ENCODE peak calls at places on chromosome 17, in four cellular contexts. N, X, D and V are unnamed samples.

GRCh38 chr17:46865100-46865499 is 13.7 kb downstream of the WNT9B start:
- DNase-seq in X (no peak), D (no peak), N (no peak), V (no peak)

GRCh38 chr17:36950027-36950426 is 1.3 kb downstream of the AATF start:
- DNase-seq in N (no peak), X (no peak), D (no peak), V (no peak)

GRCh38 chr17:40022961-40023541 is 7.8 kb downstream of the CSF3 start:
- DNase-seq in D (no peak), X (peak; percentile 61), N (peak; percentile 75), V (peak; percentile 82)

GRCh38 chr17:37848690-37849616 is 75.3 kb upstream of the TBC1D3K start:
- DNase-seq in D (no peak), X (no peak), N (peak; percentile 65), V (no peak)

GRCh38 chr17:29718446-29719039 is 95.8 kb upstream of the CORO6 start:
- DNase-seq in N (no peak), X (no peak), D (no peak), V (no peak)

GRCh38 chr17:13393841-13394710 is 207.7 kb downstream of the HS3ST3A1 start:
- DNase-seq in X (no peak), N (peak; percentile 20), D (no peak), V (no peak)

GRCh38 chr17:8002646-8003593 is 505 bp downstream of the GUCY2D start:
- DNase-seq in N (no peak), X (no peak), D (no peak), V (peak; percentile 66)

GRCh38 chr17:10838682-10839081 is 795 bp upstream of the PIRT start:
- DNase-seq in X (no peak), N (no peak), D (no peak), V (no peak)

DNA sequence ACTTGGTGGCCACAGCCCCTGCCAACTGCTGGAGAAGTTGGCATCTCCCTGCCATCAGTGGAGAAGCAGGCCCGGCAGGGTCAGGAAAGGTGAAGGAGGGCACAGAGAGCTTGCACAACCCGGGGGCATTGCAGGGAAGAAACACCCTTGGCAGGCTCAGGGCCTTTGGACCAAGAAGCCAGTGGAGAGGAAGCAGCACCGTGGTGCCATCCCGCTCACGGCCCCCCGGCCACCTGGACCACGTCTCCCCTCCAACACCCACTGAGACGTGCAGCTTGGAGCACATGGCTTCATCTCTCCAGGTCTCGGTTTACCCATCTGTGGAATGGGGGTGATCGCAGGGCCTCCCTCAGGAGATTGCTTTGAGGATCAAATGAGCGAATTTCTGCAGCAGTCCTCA is 158.1 kb downstream of the RBFOX3 start:
- DNase-seq in N (no peak), X (no peak), D (no peak), V (no peak)
- H3K4me3 ChIP-seq in N (no peak overlapping the region), X (no peak overlapping the region), D (no peak overlapping the region), V (no peak overlapping the region)

GRCh38 chr17:17064322-17064721 is 22.1 kb downstream of the MPRIP start:
- DNase-seq in X (no peak), N (no peak), D (no peak), V (no peak)
- H3K4me3 ChIP-seq in X (no peak overlapping the region), N (no peak overlapping the region), D (no peak overlapping the region), V (no peak overlapping the region)

GRCh38 chr17:82753516-82753915 is 1.7 kb downstream of the TBCD start:
- DNase-seq in X (no peak), N (no peak), D (no peak), V (no peak)
- H3K4me3 ChIP-seq in X (no peak overlapping the region), N (peak overlapping the region; percentile 79), D (no peak overlapping the region), V (no peak overlapping the region)

DNA sequence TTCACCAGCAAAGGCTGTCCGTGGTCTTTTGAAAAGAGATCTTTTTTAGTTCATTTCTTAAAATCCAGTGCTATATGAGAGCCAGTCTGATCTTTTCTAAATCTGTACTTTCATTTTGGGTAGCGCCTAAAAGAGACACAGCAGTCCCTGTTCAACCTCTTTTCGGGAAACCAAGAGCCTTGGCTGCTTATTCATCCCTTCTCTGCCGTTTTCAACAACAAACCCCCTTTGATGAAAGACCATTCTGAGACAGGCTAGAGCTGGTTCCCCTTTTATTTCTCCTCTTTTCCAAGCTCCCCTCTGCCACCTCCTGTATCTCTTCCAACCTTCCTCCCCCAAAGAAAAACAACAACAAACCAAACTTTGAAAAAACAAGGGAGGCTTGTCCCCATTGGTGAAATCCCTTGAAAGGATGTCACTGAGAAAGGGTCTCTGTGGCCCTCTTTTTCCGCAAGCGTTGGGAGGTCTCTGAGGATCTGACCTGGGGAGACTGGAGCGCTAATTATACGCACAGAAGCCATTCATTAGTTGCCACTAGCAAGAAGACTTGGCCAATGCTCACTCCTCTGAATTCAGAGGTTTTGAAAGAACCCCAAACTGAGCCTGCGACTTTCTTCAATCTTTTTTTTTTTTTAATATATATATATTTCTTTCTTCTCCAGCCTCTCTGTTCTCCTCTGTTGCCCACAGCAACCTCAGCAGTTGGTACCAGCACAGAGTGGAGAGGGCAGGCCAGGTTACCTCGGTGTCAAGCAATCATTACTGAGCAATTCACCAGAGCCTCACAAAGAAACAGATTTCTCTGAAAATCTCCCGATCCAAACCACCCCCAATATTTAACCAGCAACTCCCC is 101.4 kb downstream of the PITPNC1 start:
- DNase-seq in X (no peak), D (no peak), N (no peak), V (no peak)
- H3K4me3 ChIP-seq in X (no peak overlapping the region), D (peak overlapping the region; percentile 57), N (no peak overlapping the region), V (no peak overlapping the region)

GRCh38 chr17:50058296-50058945 is 2.5 kb downstream of the ITGA3 start:
- DNase-seq in X (no peak), N (no peak), D (no peak), V (no peak)
- H3K4me3 ChIP-seq in X (no peak overlapping the region), N (peak overlapping the region; percentile 90), D (no peak overlapping the region), V (peak overlapping the region; percentile 90)